ENCODE peak calls at places on chromosomes 12 and 14, in ten cellular contexts. One of them, this sample, is unnamed.

GRCh38 chr12:87253157-87253556 is 776.0 kb downstream of the C12orf50 start:
- DNase-seq in brain microvascular endothelial cell: no peak
- DNase-seq in T-helper 1 cell: no peak
- DNase-seq in GM19239: no peak
- DNase-seq in mesothelial cell of epicardium: no peak
- DNase-seq in Caki2: peak
- DNase-seq in DMS153: no peak
- DNase-seq in GM20000: no peak
- DNase-seq in stimulated activated CD4-positive, alpha-beta T cell treated with anti-CD3 and anti-CD28 coated beads, Interleukin-1b, Interleukin-23, amount 100 ng/mL, for 1 hour: no peak
- DNase-seq in fibroblast of mammary gland: peak
- DNase-seq in this sample: no peak

GRCh38 chr12:8692573-8692972 is 5.2 kb upstream of the RIMKLB start:
- DNase-seq in fibroblast of mammary gland: peak
- DNase-seq in Caki2: peak
- DNase-seq in GM20000: peak
- DNase-seq in T-helper 1 cell: no peak
- DNase-seq in mesothelial cell of epicardium: no peak
- DNase-seq in brain microvascular endothelial cell: peak
- DNase-seq in GM19239: no peak
- DNase-seq in stimulated activated CD4-positive, alpha-beta T cell treated with anti-CD3 and anti-CD28 coated beads, Interleukin-1b, Interleukin-23, amount 100 ng/mL, for 1 hour: no peak
- DNase-seq in DMS153: peak
- DNase-seq in this sample: no peak

GRCh38 chr14:23460960-23461359 is 8.5 kb upstream of the NGDN start:
- DNase-seq in mesothelial cell of epicardium: no peak
- DNase-seq in T-helper 1 cell: no peak
- DNase-seq in fibroblast of mammary gland: no peak
- DNase-seq in DMS153: no peak
- DNase-seq in brain microvascular endothelial cell: no peak
- DNase-seq in stimulated activated CD4-positive, alpha-beta T cell treated with anti-CD3 and anti-CD28 coated beads, Interleukin-1b, Interleukin-23, amount 100 ng/mL, for 1 hour: no peak
- DNase-seq in GM19239: no peak
- DNase-seq in Caki2: no peak
- DNase-seq in GM20000: no peak
- DNase-seq in this sample: no peak

GRCh38 chr14:36512585-36513003 is 7.4 kb downstream of the NKX2-1 start:
- DNase-seq in T-helper 1 cell: no peak
- DNase-seq in stimulated activated CD4-positive, alpha-beta T cell treated with anti-CD3 and anti-CD28 coated beads, Interleukin-1b, Interleukin-23, amount 100 ng/mL, for 1 hour: no peak
- DNase-seq in mesothelial cell of epicardium: no peak
- DNase-seq in DMS153: no peak
- DNase-seq in GM20000: no peak
- DNase-seq in GM19239: no peak
- DNase-seq in brain microvascular endothelial cell: no peak
- DNase-seq in fibroblast of mammary gland: no peak
- DNase-seq in Caki2: no peak
- DNase-seq in this sample: no peak

GRCh38 chr12:124597041-124597440 is 29.6 kb upstream of the NCOR2 start:
- DNase-seq in brain microvascular endothelial cell: no peak
- DNase-seq in mesothelial cell of epicardium: no peak
- DNase-seq in DMS153: no peak
- DNase-seq in GM20000: no peak
- DNase-seq in stimulated activated CD4-positive, alpha-beta T cell treated with anti-CD3 and anti-CD28 coated beads, Interleukin-1b, Interleukin-23, amount 100 ng/mL, for 1 hour: no peak
- DNase-seq in GM19239: no peak
- DNase-seq in Caki2: no peak
- DNase-seq in fibroblast of mammary gland: no peak
- DNase-seq in T-helper 1 cell: no peak
- DNase-seq in this sample: no peak

GRCh38 chr12:56989866-56990610 is 16.3 kb downstream of the ZBTB39 start:
- DNase-seq in stimulated activated CD4-positive, alpha-beta T cell treated with anti-CD3 and anti-CD28 coated beads, Interleukin-1b, Interleukin-23, amount 100 ng/mL, for 1 hour: no peak
- DNase-seq in GM19239: no peak
- DNase-seq in T-helper 1 cell: no peak
- DNase-seq in GM20000: no peak
- DNase-seq in Caki2: no peak
- DNase-seq in mesothelial cell of epicardium: no peak
- DNase-seq in DMS153: no peak
- DNase-seq in brain microvascular endothelial cell: no peak
- DNase-seq in fibroblast of mammary gland: no peak
- DNase-seq in this sample: no peak

GRCh38 chr12:102426599-102427541 is 53.5 kb downstream of the IGF1 start:
- DNase-seq in stimulated activated CD4-positive, alpha-beta T cell treated with anti-CD3 and anti-CD28 coated beads, Interleukin-1b, Interleukin-23, amount 100 ng/mL, for 1 hour: no peak
- DNase-seq in GM20000: no peak
- DNase-seq in T-helper 1 cell: no peak
- DNase-seq in fibroblast of mammary gland: peak
- DNase-seq in DMS153: no peak
- DNase-seq in GM19239: no peak
- DNase-seq in mesothelial cell of epicardium: no peak
- DNase-seq in Caki2: no peak
- DNase-seq in brain microvascular endothelial cell: no peak
- DNase-seq in this sample: no peak

GRCh38 chr14:73567951-73568885 is 795 bp upstream of the ACOT2 start:
- DNase-seq in mesothelial cell of epicardium: no peak
- DNase-seq in fibroblast of mammary gland: peak
- DNase-seq in DMS153: no peak
- DNase-seq in stimulated activated CD4-positive, alpha-beta T cell treated with anti-CD3 and anti-CD28 coated beads, Interleukin-1b, Interleukin-23, amount 100 ng/mL, for 1 hour: no peak
- DNase-seq in Caki2: no peak
- DNase-seq in T-helper 1 cell: no peak
- DNase-seq in GM19239: no peak
- DNase-seq in GM20000: no peak
- DNase-seq in brain microvascular endothelial cell: no peak
- DNase-seq in this sample: no peak

GRCh38 chr12:27615331-27615891 is 80.8 kb upstream of the REP15 start:
- DNase-seq in Caki2: no peak
- DNase-seq in T-helper 1 cell: no peak
- DNase-seq in fibroblast of mammary gland: no peak
- DNase-seq in GM19239: no peak
- DNase-seq in DMS153: no peak
- DNase-seq in mesothelial cell of epicardium: no peak
- DNase-seq in brain microvascular endothelial cell: no peak
- DNase-seq in stimulated activated CD4-positive, alpha-beta T cell treated with anti-CD3 and anti-CD28 coated beads, Interleukin-1b, Interleukin-23, amount 100 ng/mL, for 1 hour: no peak
- DNase-seq in GM20000: no peak
- DNase-seq in this sample: no peak

GRCh38 chr12:122318607-122319311 is 52.5 kb upstream of the VPS33A start:
- DNase-seq in fibroblast of mammary gland: peak
- DNase-seq in stimulated activated CD4-positive, alpha-beta T cell treated with anti-CD3 and anti-CD28 coated beads, Interleukin-1b, Interleukin-23, amount 100 ng/mL, for 1 hour: no peak
- DNase-seq in GM19239: no peak
- DNase-seq in DMS153: no peak
- DNase-seq in mesothelial cell of epicardium: no peak
- DNase-seq in brain microvascular endothelial cell: peak
- DNase-seq in T-helper 1 cell: no peak
- DNase-seq in GM20000: no peak
- DNase-seq in Caki2: peak
- DNase-seq in this sample: no peak

GRCh38 chr14:68662395-68662794 is 130.5 kb downstream of the ZFP36L1 start:
- DNase-seq in GM20000: no peak
- DNase-seq in GM19239: no peak
- DNase-seq in DMS153: no peak
- DNase-seq in stimulated activated CD4-positive, alpha-beta T cell treated with anti-CD3 and anti-CD28 coated beads, Interleukin-1b, Interleukin-23, amount 100 ng/mL, for 1 hour: no peak
- DNase-seq in mesothelial cell of epicardium: no peak
- DNase-seq in brain microvascular endothelial cell: no peak
- DNase-seq in T-helper 1 cell: no peak
- DNase-seq in fibroblast of mammary gland: peak
- DNase-seq in Caki2: no peak
- DNase-seq in this sample: no peak

GRCh38 chr12:15404485-15404884 is 82.2 kb downstream of the PTPRO start:
- DNase-seq in GM19239: no peak
- DNase-seq in GM20000: no peak
- DNase-seq in mesothelial cell of epicardium: no peak
- DNase-seq in fibroblast of mammary gland: peak
- DNase-seq in brain microvascular endothelial cell: peak
- DNase-seq in stimulated activated CD4-positive, alpha-beta T cell treated with anti-CD3 and anti-CD28 coated beads, Interleukin-1b, Interleukin-23, amount 100 ng/mL, for 1 hour: no peak
- DNase-seq in Caki2: no peak
- DNase-seq in DMS153: no peak
- DNase-seq in T-helper 1 cell: no peak
- DNase-seq in this sample: no peak

GRCh38 chr12:65584041-65584440 is 240.2 kb upstream of the HMGA2 start:
- DNase-seq in DMS153: no peak
- DNase-seq in T-helper 1 cell: no peak
- DNase-seq in fibroblast of mammary gland: no peak
- DNase-seq in mesothelial cell of epicardium: no peak
- DNase-seq in stimulated activated CD4-positive, alpha-beta T cell treated with anti-CD3 and anti-CD28 coated beads, Interleukin-1b, Interleukin-23, amount 100 ng/mL, for 1 hour: no peak
- DNase-seq in brain microvascular endothelial cell: no peak
- DNase-seq in Caki2: no peak
- DNase-seq in GM19239: no peak
- DNase-seq in GM20000: no peak
- DNase-seq in this sample: no peak

GRCh38 chr12:63362801-63363200 is 211.8 kb upstream of the AVPR1A start:
- DNase-seq in GM19239: no peak
- DNase-seq in brain microvascular endothelial cell: peak
- DNase-seq in GM20000: no peak
- DNase-seq in T-helper 1 cell: no peak
- DNase-seq in fibroblast of mammary gland: peak
- DNase-seq in DMS153: no peak
- DNase-seq in mesothelial cell of epicardium: no peak
- DNase-seq in stimulated activated CD4-positive, alpha-beta T cell treated with anti-CD3 and anti-CD28 coated beads, Interleukin-1b, Interleukin-23, amount 100 ng/mL, for 1 hour: no peak
- DNase-seq in Caki2: peak
- DNase-seq in this sample: no peak

GRCh38 chr14:96362071-96362964 is 823 bp downstream of the ATG2B start:
- DNase-seq in Caki2: peak
- DNase-seq in T-helper 1 cell: peak
- DNase-seq in GM20000: peak
- DNase-seq in GM19239: peak
- DNase-seq in stimulated activated CD4-positive, alpha-beta T cell treated with anti-CD3 and anti-CD28 coated beads, Interleukin-1b, Interleukin-23, amount 100 ng/mL, for 1 hour: no peak
- DNase-seq in fibroblast of mammary gland: peak
- DNase-seq in mesothelial cell of epicardium: no peak
- DNase-seq in DMS153: peak
- DNase-seq in brain microvascular endothelial cell: peak
- DNase-seq in this sample: no peak

GRCh38 chr12:2772370-2772769 is 22.4 kb upstream of the FKBP4 start:
- DNase-seq in DMS153: no peak
- DNase-seq in GM19239: no peak
- DNase-seq in fibroblast of mammary gland: no peak
- DNase-seq in T-helper 1 cell: no peak
- DNase-seq in stimulated activated CD4-positive, alpha-beta T cell treated with anti-CD3 and anti-CD28 coated beads, Interleukin-1b, Interleukin-23, amount 100 ng/mL, for 1 hour: no peak
- DNase-seq in Caki2: no peak
- DNase-seq in GM20000: no peak
- DNase-seq in mesothelial cell of epicardium: no peak
- DNase-seq in brain microvascular endothelial cell: no peak
- DNase-seq in this sample: no peak

GRCh38 chr12:102959391-102959790 is 1.9 kb downstream of the ASCL1 start:
- DNase-seq in GM20000: no peak
- DNase-seq in stimulated activated CD4-positive, alpha-beta T cell treated with anti-CD3 and anti-CD28 coated beads, Interleukin-1b, Interleukin-23, amount 100 ng/mL, for 1 hour: no peak
- DNase-seq in mesothelial cell of epicardium: no peak
- DNase-seq in Caki2: no peak
- DNase-seq in brain microvascular endothelial cell: no peak
- DNase-seq in fibroblast of mammary gland: no peak
- DNase-seq in DMS153: no peak
- DNase-seq in T-helper 1 cell: no peak
- DNase-seq in GM19239: no peak
- DNase-seq in this sample: no peak